ENCODE peak calls at places on chromosomes 2 and 18, in four cellular contexts. One of them, this sample, is unnamed.

GRCh38 chr2:241629762-241630435 is 7.1 kb downstream of the THAP4 start:
- DNase-seq in endodermal cell: no peak
- DNase-seq in stimulated activated CD8-positive, alpha-beta memory T cell treated with anti-CD3 and anti-CD28 coated beads, Interleukin-15, amount 100 ng/mL, for 24 hours: no peak
- DNase-seq in BE2C: no peak
- DNase-seq in this sample: peak; percentile 71

GRCh38 chr2:74205586-74205985 is 7.2 kb downstream of the MTHFD2 start:
- DNase-seq in BE2C: no peak
- DNase-seq in stimulated activated CD8-positive, alpha-beta memory T cell treated with anti-CD3 and anti-CD28 coated beads, Interleukin-15, amount 100 ng/mL, for 24 hours: no peak
- DNase-seq in endodermal cell: peak; percentile 40
- DNase-seq in this sample: no peak

GRCh38 chr2:229714080-229714735 is at the start of gene DNER:
- DNase-seq in stimulated activated CD8-positive, alpha-beta memory T cell treated with anti-CD3 and anti-CD28 coated beads, Interleukin-15, amount 100 ng/mL, for 24 hours: no peak
- DNase-seq in endodermal cell: peak; percentile 89
- DNase-seq in BE2C: peak; percentile 83
- DNase-seq in this sample: peak; percentile 23

GRCh38 chr2:20615046-20615465 is 35.8 kb downstream of the HS1BP3 start:
- DNase-seq in BE2C: peak; percentile 3
- DNase-seq in endodermal cell: peak; percentile 44
- DNase-seq in stimulated activated CD8-positive, alpha-beta memory T cell treated with anti-CD3 and anti-CD28 coated beads, Interleukin-15, amount 100 ng/mL, for 24 hours: no peak
- DNase-seq in this sample: no peak

GRCh38 chr2:234136461-234136860 is 86.0 kb downstream of the SPP2 start:
- DNase-seq in endodermal cell: peak; percentile 64
- DNase-seq in stimulated activated CD8-positive, alpha-beta memory T cell treated with anti-CD3 and anti-CD28 coated beads, Interleukin-15, amount 100 ng/mL, for 24 hours: no peak
- DNase-seq in BE2C: no peak
- DNase-seq in this sample: no peak

GRCh38 chr18:30991397-30991796 is 51.1 kb downstream of the DSC3 start:
- DNase-seq in BE2C: no peak
- DNase-seq in endodermal cell: no peak
- DNase-seq in stimulated activated CD8-positive, alpha-beta memory T cell treated with anti-CD3 and anti-CD28 coated beads, Interleukin-15, amount 100 ng/mL, for 24 hours: no peak
- DNase-seq in this sample: no peak

GRCh38 chr18:48785686-48786470 is 164.9 kb downstream of the SMAD7 start:
- DNase-seq in endodermal cell: peak; percentile 44
- DNase-seq in stimulated activated CD8-positive, alpha-beta memory T cell treated with anti-CD3 and anti-CD28 coated beads, Interleukin-15, amount 100 ng/mL, for 24 hours: no peak
- DNase-seq in BE2C: no peak
- DNase-seq in this sample: no peak

GRCh38 chr2:64454316-64455030 is 511 bp downstream of the LGALSL start:
- DNase-seq in BE2C: peak; percentile 63
- DNase-seq in endodermal cell: peak; percentile 83
- DNase-seq in stimulated activated CD8-positive, alpha-beta memory T cell treated with anti-CD3 and anti-CD28 coated beads, Interleukin-15, amount 100 ng/mL, for 24 hours: peak; percentile 5
- DNase-seq in this sample: peak; percentile 47

GRCh38 chr18:76960528-76961035 is 138.2 kb downstream of the ZNF236 start:
- DNase-seq in endodermal cell: no peak
- DNase-seq in stimulated activated CD8-positive, alpha-beta memory T cell treated with anti-CD3 and anti-CD28 coated beads, Interleukin-15, amount 100 ng/mL, for 24 hours: no peak
- DNase-seq in BE2C: no peak
- DNase-seq in this sample: no peak

GRCh38 chr2:240396623-240397541 is 38.6 kb upstream of the GPC1 start:
- DNase-seq in BE2C: peak; percentile 4
- DNase-seq in endodermal cell: peak; percentile 19
- DNase-seq in stimulated activated CD8-positive, alpha-beta memory T cell treated with anti-CD3 and anti-CD28 coated beads, Interleukin-15, amount 100 ng/mL, for 24 hours: no peak
- DNase-seq in this sample: no peak

This sample was measured in EH.